ENCODE peak calls at places on chromosomes 7 and 10, in nine cellular contexts. I, F, P, J, C, B, M, G and T are unnamed samples.

GRCh38 chr7:152333134-152333533 is 102.7 kb downstream of the KMT2C start:
- DNase-seq in I (no peak), F (no peak), P (no peak), J (no peak), C (no peak), B (no peak), M (no peak), G (no peak), T (no peak)

GRCh38 chr7:157673573-157673972 is 336.8 kb downstream of the DNAJB6 start:
- DNase-seq in I (no peak), F (no peak), P (no peak), J (no peak), C (no peak), B (no peak), M (no peak), G (no peak), T (no peak)

GRCh38 chr10:33559105-33559504 is 224.6 kb upstream of the NRP1 start:
- DNase-seq in I (no peak), F (no peak), P (no peak), J (no peak), C (no peak), B (no peak), M (no peak), G (no peak), T (no peak)

GRCh38 chr10:4902571-4903011 is 60.6 kb upstream of the AKR1C1 start:
- DNase-seq in I (no peak), F (no peak), P (no peak), J (no peak), C (no peak), B (no peak), M (no peak), G (no peak), T (no peak)

GRCh38 chr7:126016722-126017121 is 1087.1 kb upstream of the POT1 start:
- DNase-seq in I (no peak), F (no peak), P (no peak), J (no peak), C (no peak), B (no peak), M (no peak), G (no peak), T (no peak)

GRCh38 chr7:157253850-157254249 is 83.0 kb upstream of the DNAJB6 start:
- DNase-seq in I (peak; percentile 92), F (no peak), P (peak; percentile 58), J (peak; percentile 62), C (no peak), B (no peak), M (no peak), G (peak; percentile 90), T (no peak)

GRCh38 chr10:62501547-62501946 is 127.4 kb downstream of the ZNF365 start:
- DNase-seq in I (no peak), F (no peak), P (no peak), J (no peak), C (no peak), B (no peak), M (no peak), G (no peak), T (no peak)

GRCh38 chr10:119283818-119284217 is 76.4 kb downstream of the GRK5 start:
- DNase-seq in I (peak; percentile 7), F (no peak), P (no peak), J (no peak), C (no peak), B (no peak), M (no peak), G (no peak), T (no peak)

GRCh38 chr7:113217314-113217713 is 99.0 kb upstream of the SMIM30 start:
- DNase-seq in I (no peak), F (no peak), P (no peak), J (no peak), C (no peak), B (no peak), M (no peak), G (no peak), T (no peak)

GRCh38 chr7:7706556-7706955 is 11.9 kb downstream of the RPA3 start:
- DNase-seq in I (no peak), F (no peak), P (no peak), J (no peak), C (no peak), B (no peak), M (no peak), G (no peak), T (no peak)

GRCh38 chr7:7550663-7551062 is 15.0 kb upstream of the COL28A1 start:
- DNase-seq in I (no peak), F (no peak), P (no peak), J (no peak), C (no peak), B (no peak), M (no peak), G (no peak), T (no peak)

GRCh38 chr10:33484787-33485186 is 150.3 kb upstream of the NRP1 start:
- DNase-seq in I (no peak), F (peak; percentile 79), P (no peak), J (no peak), C (peak; percentile 46), B (no peak), M (no peak), G (no peak), T (no peak)

GRCh38 chr10:108323274-108323798 is 1158.8 kb upstream of the SORCS1 start:
- DNase-seq in I (no peak), F (peak; percentile 51), P (no peak), J (no peak), C (no peak), B (no peak), M (no peak), G (no peak), T (no peak)

GRCh38 chr7:37342665-37343471 is 105.8 kb downstream of the ELMO1 start:
- DNase-seq in I (peak; percentile 60), F (no peak), P (no peak), J (peak; percentile 27), C (no peak), B (no peak), M (no peak), G (peak; percentile 46), T (no peak)

GRCh38 chr10:79106651-79107050 is 37.9 kb downstream of the ZMIZ1 start:
- DNase-seq in I (no peak), F (no peak), P (no peak), J (no peak), C (no peak), B (no peak), M (no peak), G (no peak), T (no peak)

GRCh38 chr7:86282014-86282682 is 361.6 kb upstream of the GRM3 start:
- DNase-seq in I (no peak), F (no peak), P (no peak), J (no peak), C (peak; percentile 20), B (no peak), M (no peak), G (peak; percentile 75), T (no peak)

GRCh38 chr7:85529831-85530230 is 343.0 kb upstream of the SEMA3D start:
- DNase-seq in I (no peak), F (no peak), P (no peak), J (no peak), C (no peak), B (no peak), M (no peak), G (no peak), T (no peak)

GRCh38 chr10:69345402-69345801 is 67.1 kb downstream of the HK1 start:
- DNase-seq in I (no peak), F (no peak), P (peak; percentile 63), J (no peak), C (no peak), B (no peak), M (no peak), G (no peak), T (no peak)

GRCh38 chr7:17474724-17475344 is 176.4 kb downstream of the AHR start:
- DNase-seq in I (no peak), F (peak; percentile 39), P (no peak), J (no peak), C (peak; percentile 74), B (peak; percentile 15), M (no peak), G (no peak), T (no peak)
- TF ChIP-seq CTCF in I (no peak), F (peak; percentile 42), P (no peak), J (no peak), C (peak; percentile 58), B (no peak), M (peak; percentile 49), G (peak; percentile 5), T (no peak)

GRCh38 chr7:27132978-27133377 is 2.4 kb upstream of the HOXA4 start:
- DNase-seq in I (no peak), F (no peak), P (no peak), J (peak; percentile 14), C (no peak), B (no peak), M (no peak), G (no peak), T (no peak)
- H3K4me3 ChIP-seq in I (no peak overlapping the region), F (no peak overlapping the region), P (no peak overlapping the region), J (no peak overlapping the region), C (no peak overlapping the region), B (no peak overlapping the region), M (no peak overlapping the region), G (no peak overlapping the region), T (no peak overlapping the region)

GRCh38 chr7:74655785-74656420 is 1.6 kb upstream of the GTF2I start:
- DNase-seq in I (no peak), F (no peak), P (no peak), J (no peak), C (no peak), B (no peak), M (no peak), G (no peak), T (no peak)

GRCh38 chr7:74654811-74655210 is 2.7 kb upstream of the GTF2I start:
- DNase-seq in I (no peak), F (no peak), P (no peak), J (no peak), C (no peak), B (no peak), M (no peak), G (no peak), T (no peak)

GRCh38 chr7:74653686-74654181 is 3.8 kb upstream of the GTF2I start:
- DNase-seq in I (no peak), F (no peak), P (no peak), J (no peak), C (no peak), B (no peak), M (no peak), G (no peak), T (no peak)

GRCh38 chr7:74656421-74656910 is 1.1 kb upstream of the GTF2I start:
- DNase-seq in I (no peak), F (peak; percentile 62), P (peak; percentile 75), J (peak; percentile 67), C (peak; percentile 63), B (peak; percentile 79), M (no peak), G (peak; percentile 75), T (no peak)

GRCh38 chr7:74655324-74655723 is 2.2 kb upstream of the GTF2I start:
- DNase-seq in I (no peak), F (no peak), P (no peak), J (no peak), C (no peak), B (no peak), M (no peak), G (no peak), T (no peak)
- H3K27ac ChIP-seq in I (peak overlapping the region; percentile 99), F (no peak overlapping the region), P (no peak overlapping the region), J (no peak overlapping the region), C (peak overlapping the region; percentile 100), B (peak overlapping the region; percentile 50), M (peak overlapping the region; percentile 99), G (no peak overlapping the region), T (peak overlapping the region; percentile 100)

GRCh38 chr10:629186-629998 is 60.1 kb downstream of the DIP2C start:
- DNase-seq in I (peak; percentile 40), F (no peak), P (no peak), J (no peak), C (no peak), B (no peak), M (no peak), G (no peak), T (no peak)
- TF ChIP-seq CTCF in I (no peak), F (no peak), P (no peak), J (no peak), C (no peak), B (no peak), M (no peak), G (no peak), T (no peak)